ENCODE peak calls at places on chromosomes 11 and 22, in five cellular contexts. A is stimulated activated CD4-positive, alpha-beta T cell treated with anti-CD3 and anti-CD28 coated beads, Interleukin-12 subunit alpha, Interleukin-12 subunit beta, amount 100 ng/mL, for 48 hours; H is stimulated activated CD8-positive, alpha-beta memory T cell treated with anti-CD3 and anti-CD28 coated beads, Interleukin-7, amount 100 ng/mL, for 1 hour; D is A549; U is EL. O is an unnamed sample.

GRCh38 chr11:35583126-35583525 is 35.1 kb upstream of the FJX1 start:
- DNase-seq in U (peak; percentile 66), H (no peak), A (no peak), D (no peak), O (no peak)

GRCh38 chr22:43000441-43001175 is 14.3 kb downstream of the PACSIN2 start:
- DNase-seq in D (no peak), H (no peak), A (peak; percentile 53), U (peak; percentile 59), O (no peak)

GRCh38 chr22:24588370-24588755 is 4.5 kb downstream of the LRRC75B start:
- DNase-seq in D (no peak), A (no peak), U (no peak), H (no peak), O (no peak)

GRCh38 chr11:75667268-75667830 is 1.5 kb downstream of the MAP6 start:
- DNase-seq in A (no peak), H (no peak), U (peak; percentile 37), D (peak; percentile 38), O (no peak)

GRCh38 chr11:130876931-130877330 is 39.3 kb downstream of the SNX19 start:
- DNase-seq in A (no peak), H (no peak), D (no peak), U (no peak), O (no peak)

GRCh38 chr11:96145163-96145585 is 197.8 kb downstream of the MAML2 start:
- DNase-seq in D (no peak), U (peak; percentile 92), A (no peak), H (no peak), O (no peak)

GRCh38 chr11:123203934-123204333 is 8.9 kb upstream of the CLMP start:
- DNase-seq in D (no peak), A (no peak), U (peak; percentile 44), H (no peak), O (no peak)

GRCh38 chr11:33375688-33376311 is 118.6 kb downstream of the HIPK3 start:
- DNase-seq in U (peak; percentile 59), H (no peak), A (no peak), D (peak; percentile 19), O (no peak)

GRCh38 chr11:32374261-32374711 is 61.1 kb downstream of the WT1 start:
- DNase-seq in H (no peak), U (peak; percentile 49), A (peak; percentile 38), D (peak; percentile 41), O (no peak)

GRCh38 chr22:22857607-22858558 is 29.7 kb upstream of the IGLL5 start:
- DNase-seq in A (no peak), D (no peak), H (no peak), U (no peak), O (no peak)

GRCh38 chr22:43346521-43346929 is 3.4 kb upstream of the SCUBE1 start:
- DNase-seq in A (peak; percentile 59), U (peak; percentile 33), H (peak; percentile 48), D (peak; percentile 65), O (no peak)

O was measured in GOT3.